ENCODE peak calls at places on chromosomes 3 and 15, in five cellular contexts. R, J, C, G and L are unnamed samples.

GRCh38 chr15:66459818-66460615 is 37.5 kb downstream of the SNAPC5 start:
- DNase-seq in R (no peak), J (no peak), C (peak), G (no peak), L (no peak)

GRCh38 chr3:156483961-156484787 is 70.7 kb downstream of the SSR3 start:
- DNase-seq in R (no peak), J (no peak), C (peak), G (no peak), L (peak)

GRCh38 chr15:27061739-27062138 is 90.8 kb downstream of the GABRG3 start:
- DNase-seq in R (no peak), J (no peak), C (no peak), G (no peak), L (no peak)

GRCh38 chr3:9770276-9770812 is 597 bp upstream of the CAMK1 start:
- DNase-seq in R (no peak), J (peak), C (peak), G (peak), L (peak)

GRCh38 chr15:34583399-34584320 is at the start of gene GOLGA8B:
- DNase-seq in R (peak), J (peak), C (peak), G (peak), L (peak)

GRCh38 chr3:18424862-18425640 is at the start of gene SATB1:
- DNase-seq in R (peak), J (no peak), C (peak), G (peak), L (peak)

GRCh38 chr3:55459838-55460237 is 27.3 kb downstream of the WNT5A start:
- DNase-seq in R (no peak), J (no peak), C (no peak), G (no peak), L (no peak)

GRCh38 chr3:172675371-172676193 is 35.3 kb downstream of the NCEH1 start:
- DNase-seq in R (peak), J (no peak), C (peak), G (no peak), L (peak)

GRCh38 chr3:14344351-14344750 is 58.1 kb upstream of the SLC6A6 start:
- DNase-seq in R (no peak), J (no peak), C (no peak), G (no peak), L (no peak)

GRCh38 chr15:25768271-25768670 is 94.9 kb downstream of the ATP10A start:
- DNase-seq in R (no peak), J (no peak), C (no peak), G (no peak), L (no peak)

GRCh38 chr15:50797926-50798325 is 32.4 kb upstream of the SPPL2A start:
- DNase-seq in R (no peak), J (no peak), C (no peak), G (peak), L (no peak)

GRCh38 chr3:137970914-137971831 is 38.8 kb upstream of the CLDN18 start:
- DNase-seq in R (peak), J (peak), C (peak), G (peak), L (peak)

GRCh38 chr3:42119558-42120355 is 28.6 kb downstream of the TRAK1 start:
- DNase-seq in R (no peak), J (no peak), C (no peak), G (no peak), L (no peak)